ENCODE peak calls at places on chromosome X, in six cellular contexts. M, B, T, Q, N and G are unnamed samples.

GRCh38 chrX:10011261-10011931 is 44.2 kb downstream of the CLDN34 start:
- DNase-seq in M (no peak), B (no peak), T (peak; percentile 29), Q (no peak), N (no peak), G (no peak)

GRCh38 chrX:103878466-103879151 is 46.6 kb upstream of the RAB9B start:
- DNase-seq in M (no peak), B (no peak), T (peak; percentile 68), Q (no peak), N (no peak), G (no peak)

GRCh38 chrX:68536429-68536828 is 37.6 kb downstream of the YIPF6 start:
- DNase-seq in M (no peak), B (no peak), T (no peak), Q (no peak), N (no peak), G (no peak)

GRCh38 chrX:15738686-15739016 is 581 bp downstream of the CA5B start:
- DNase-seq in M (no peak), B (no peak), T (no peak), Q (no peak), N (no peak), G (no peak)

GRCh38 chrX:13373807-13374187 is 53.9 kb upstream of the ATXN3L start:
- DNase-seq in M (no peak), B (no peak), T (peak; percentile 82), Q (no peak), N (no peak), G (no peak)

GRCh38 chrX:8927066-8927465 is 106.9 kb downstream of the FAM9B start:
- DNase-seq in M (no peak), B (no peak), T (no peak), Q (no peak), N (no peak), G (no peak)

GRCh38 chrX:77451041-77451440 is 3.9 kb downstream of the FGF16 start:
- DNase-seq in M (no peak), B (no peak), T (peak; percentile 52), Q (no peak), N (no peak), G (no peak)

GRCh38 chrX:81201692-81202412 is at the start of the genes HMGN5 and SH3BGRL:
- DNase-seq in M (peak; percentile 50), B (peak; percentile 50), T (peak; percentile 88), Q (peak; percentile 69), N (peak; percentile 56), G (peak; percentile 40)

GRCh38 chrX:1558761-1559468 is 21.9 kb upstream of the P2RY8 start:
- DNase-seq in M (no peak), B (peak; percentile 23), T (no peak), Q (no peak), N (no peak), G (peak; percentile 29)

GRCh38 chrX:45852884-45853283 is 652.2 kb upstream of the DIPK2B start:
- DNase-seq in M (no peak), B (no peak), T (no peak), Q (no peak), N (no peak), G (no peak)

GRCh38 chrX:1242901-1243402 is 25.7 kb upstream of the CSF2RA start:
- DNase-seq in M (peak; percentile 26), B (no peak), T (no peak), Q (no peak), N (no peak), G (no peak)

GRCh38 chrX:50799531-50799961 is 14.4 kb downstream of the SHROOM4 start:
- DNase-seq in M (no peak), B (no peak), T (peak; percentile 56), Q (no peak), N (no peak), G (no peak)

GRCh38 chrX:129403974-129404669 is 119.2 kb downstream of the SMARCA1 start:
- DNase-seq in M (no peak), B (no peak), T (no peak), Q (no peak), N (no peak), G (no peak)

GRCh38 chrX:13029831-13030771 is 14.3 kb downstream of the FAM9C start:
- DNase-seq in M (no peak), B (no peak), T (no peak), Q (peak; percentile 12), N (no peak), G (no peak)

GRCh38 chrX:47556045-47556623 is 4.9 kb upstream of the ARAF start:
- DNase-seq in M (peak; percentile 73), B (peak; percentile 70), T (peak; percentile 92), Q (peak; percentile 79), N (peak; percentile 80), G (peak; percentile 80)

GRCh38 chrX:78111140-78111931 is 7.3 kb downstream of the PGK1 start:
- DNase-seq in M (no peak), B (no peak), T (no peak), Q (peak; percentile 11), N (no peak), G (no peak)

GRCh38 chrX:79330022-79330421 is 37.1 kb downstream of the ITM2A start:
- DNase-seq in M (no peak), B (no peak), T (no peak), Q (peak; percentile 16), N (no peak), G (no peak)

GRCh38 chrX:16665089-16665488 is 15.1 kb downstream of the S100G start:
- DNase-seq in M (no peak), B (no peak), T (peak; percentile 81), Q (no peak), N (no peak), G (no peak)

DNA sequence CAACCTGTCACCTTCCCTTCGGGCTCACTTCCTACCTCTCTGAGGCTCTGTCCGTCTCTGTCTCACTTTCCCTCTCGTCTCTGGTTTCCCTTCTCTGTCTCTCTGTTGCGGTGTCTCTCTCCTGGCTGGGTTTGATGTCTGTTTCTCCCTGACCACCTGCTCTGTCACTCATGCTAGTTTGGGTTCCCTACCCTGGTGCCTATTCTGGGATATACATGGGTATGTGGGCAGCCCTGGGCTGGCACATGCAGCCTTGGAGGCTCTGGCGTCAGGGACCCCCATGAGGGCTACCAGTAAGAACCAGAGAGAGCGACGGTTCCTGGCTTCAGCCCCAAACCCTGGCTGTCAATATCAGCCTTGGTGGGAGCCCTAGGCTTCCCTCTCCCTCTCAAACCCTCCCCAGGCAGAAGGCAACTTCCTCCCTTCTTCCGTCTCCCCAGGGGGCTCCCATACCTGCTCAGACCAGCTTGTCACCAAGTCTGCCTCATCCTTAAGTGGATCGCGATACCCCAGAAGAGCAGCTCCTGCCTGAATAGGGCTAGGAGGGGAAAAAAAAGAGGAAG is 314 bp downstream of the DNASE1L1 start:
- DNase-seq in M (no peak), B (no peak), T (no peak), Q (no peak), N (no peak), G (no peak)
- TF ChIP-seq CTCF in M (no peak), B (no peak), T (no peak), Q (no peak), N (no peak), G (no peak)

GRCh38 chrX:139198936-139199335 is 331.6 kb upstream of the F9 start:
- DNase-seq in M (no peak), B (no peak), T (no peak), Q (no peak), N (no peak), G (no peak)
- TF ChIP-seq CTCF in M (no peak), B (no peak), T (no peak), Q (no peak), N (no peak), G (no peak)

GRCh38 chrX:140317462-140317861 is 187.4 kb downstream of the SOX3 start:
- DNase-seq in M (no peak), B (no peak), T (no peak), Q (no peak), N (no peak), G (no peak)
- TF ChIP-seq CTCF in M (no peak), B (no peak), T (no peak), Q (no peak), N (no peak), G (no peak)

GRCh38 chrX:135740683-135741149 is 27.3 kb downstream of the CT45A3 start:
- DNase-seq in M (peak; percentile 45), B (peak; percentile 37), T (no peak), Q (peak; percentile 73), N (peak; percentile 46), G (no peak)
- TF ChIP-seq CTCF in M (peak; percentile 40), B (peak; percentile 33), T (peak; percentile 28), Q (peak; percentile 39), N (peak; percentile 61), G (no peak)